ENCODE peak calls at places on chromosome 15, in nine cellular contexts. D is Peyer's patch; Q is AG04450; W is WTC11; L is activated CD4-positive, alpha-beta T cell treated with anti-CD3 and anti-CD28 coated beads for 48 hours; S is GM13976; H is Caki2; B is EL; A is activated CD8-positive, alpha-beta memory T cell treated with anti-CD3 and anti-CD28 coated beads for 4 hours. Z is an unnamed sample.

GRCh38 chr15:99447497-99448371 is 118.0 kb upstream of the MEF2A start:
- DNase-seq in S (peak), Q (no peak), B (no peak), D (peak), L (peak), W (peak), H (no peak), A (no peak), Z (no peak)

GRCh38 chr15:101054116-101054515 is 135.0 kb downstream of the LRRK1 start:
- DNase-seq in L (no peak), W (no peak), A (no peak), S (no peak), Q (no peak), D (no peak), B (no peak), H (no peak), Z (no peak)

GRCh38 chr15:68537097-68537496 is 41.7 kb upstream of the CORO2B start:
- DNase-seq in W (no peak), Q (no peak), D (no peak), H (no peak), A (no peak), L (no peak), B (peak), S (no peak), Z (no peak)

GRCh38 chr15:68154923-68155559 is 50.1 kb downstream of the CALML4 start:
- DNase-seq in A (no peak), W (peak), D (no peak), B (peak), L (peak), S (peak), H (peak), Q (peak), Z (no peak)

GRCh38 chr15:98681061-98681460 is 32.7 kb downstream of the IGF1R start:
- DNase-seq in L (no peak), H (no peak), D (no peak), Q (no peak), W (no peak), B (no peak), A (no peak), S (no peak), Z (no peak)

GRCh38 chr15:67149859-67150824 is 84.7 kb downstream of the SMAD3 start:
- DNase-seq in D (no peak), H (peak), L (peak), B (peak), W (peak), A (no peak), Q (peak), S (peak), Z (no peak)

GRCh38 chr15:60795889-60796288 is 316.9 kb upstream of the ICE2 start:
- DNase-seq in Q (no peak), H (no peak), A (no peak), B (no peak), S (peak), L (peak), D (no peak), W (no peak), Z (no peak)

GRCh38 chr15:72068826-72069225 is 49.1 kb downstream of the MYO9A start:
- DNase-seq in H (no peak), A (no peak), S (no peak), D (no peak), Q (no peak), B (no peak), L (no peak), W (no peak), Z (no peak)

GRCh38 chr15:44836094-44836493 is 99.8 kb downstream of the TRIM69 start:
- DNase-seq in B (peak), A (no peak), W (no peak), H (peak), Q (no peak), L (no peak), S (no peak), D (no peak), Z (no peak)

GRCh38 chr15:74245342-74245931 is 9.3 kb downstream of the CCDC33 start:
- DNase-seq in Q (no peak), L (peak), D (no peak), H (no peak), B (no peak), S (no peak), W (peak), A (no peak), Z (peak)

GRCh38 chr15:40096094-40096876 is 12.4 kb downstream of the BMF start:
- DNase-seq in A (no peak), S (no peak), L (no peak), Q (no peak), W (no peak), H (peak), B (no peak), D (no peak), Z (no peak)

GRCh38 chr15:44315164-44315563 is 26.6 kb downstream of the GOLM2 start:
- DNase-seq in W (no peak), S (no peak), H (no peak), L (no peak), Q (no peak), B (no peak), D (no peak), A (no peak), Z (no peak)

GRCh38 chr15:33029247-33029646 is 165.3 kb downstream of the FMN1 start:
- DNase-seq in B (no peak), D (no peak), H (no peak), A (no peak), L (no peak), S (no peak), Q (no peak), W (no peak), Z (no peak)

GRCh38 chr15:31255176-31255510 is 71.5 kb upstream of the KLF13 start:
- DNase-seq in Q (no peak), S (no peak), H (no peak), W (no peak), D (peak), A (no peak), L (no peak), B (no peak), Z (no peak)